ENCODE peak calls at places on chromosomes 13 and 19, in five cellular contexts. S is upper lobe of right lung, L is AG04450, D is stomach, Z is psoas muscle. C is an unnamed sample.

GRCh38 chr13:114283581-114283980 is 2.2 kb downstream of the UPF3A start:
- DNase-seq in S (no peak), L (no peak), D (no peak), Z (no peak), C (no peak)

GRCh38 chr19:44608391-44608821 is 5.0 kb upstream of the IGSF23 start:
- DNase-seq in S (no peak), L (no peak), D (no peak), Z (no peak), C (no peak)

GRCh38 chr19:7252364-7252763 is 41.9 kb downstream of the INSR start:
- DNase-seq in S (no peak), L (no peak), D (no peak), Z (no peak), C (no peak)

GRCh38 chr13:22040810-22041364 is 370.0 kb downstream of the FGF9 start:
- DNase-seq in S (no peak), L (no peak), D (no peak), Z (no peak), C (peak; percentile 60)

GRCh38 chr13:24180743-24181384 is 20.3 kb downstream of the SPATA13 start:
- DNase-seq in S (no peak), L (no peak), D (no peak), Z (no peak), C (no peak)

GRCh38 chr13:110985570-110985969 is 70.7 kb upstream of the ANKRD10 start:
- DNase-seq in S (no peak), L (no peak), D (no peak), Z (no peak), C (no peak)

GRCh38 chr19:28424041-28424440 is 788.9 kb downstream of the UQCRFS1 start:
- DNase-seq in S (no peak), L (no peak), D (no peak), Z (no peak), C (no peak)

GRCh38 chr13:31093145-31093885 is 68.4 kb downstream of the HSPH1 start:
- DNase-seq in S (no peak), L (no peak), D (no peak), Z (no peak), C (no peak)

GRCh38 chr13:26442541-26442940 is 114.9 kb upstream of the WASF3 start:
- DNase-seq in S (no peak), L (peak; percentile 23), D (no peak), Z (no peak), C (no peak)

GRCh38 chr19:17405250-17406038 is at the start of gene BST2:
- DNase-seq in S (no peak), L (no peak), D (peak; percentile 64), Z (peak; percentile 65), C (peak; percentile 75)

GRCh38 chr13:71618154-71618553 is 248.8 kb downstream of the DACH1 start:
- DNase-seq in S (no peak), L (no peak), D (no peak), Z (no peak), C (no peak)

GRCh38 chr19:15015946-15016542 is 33.2 kb upstream of the CASP14 start:
- DNase-seq in S (no peak), L (no peak), D (no peak), Z (no peak), C (no peak)

DNA sequence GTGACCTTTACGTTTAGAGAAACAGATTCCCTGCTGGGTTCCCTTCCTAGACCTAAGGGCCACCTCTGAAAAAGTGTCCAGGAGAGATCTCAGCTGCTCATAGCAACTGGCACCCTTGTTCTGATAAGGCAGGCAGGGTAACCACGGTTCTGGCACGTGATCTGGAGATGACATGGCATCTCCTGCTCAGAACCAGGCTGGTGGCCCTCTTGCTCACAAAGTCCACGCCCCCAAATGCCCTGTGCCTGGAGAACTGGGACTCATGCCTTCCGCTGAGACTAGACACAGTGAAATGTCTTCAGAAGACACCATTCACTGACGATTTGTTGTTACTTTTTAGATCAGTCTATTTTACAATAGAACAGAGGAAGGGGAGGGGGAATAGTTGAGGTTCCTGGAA is 174.1 kb downstream of the ZNF536 start:
- DNase-seq in S (no peak), L (no peak), D (no peak), Z (no peak), C (no peak)
- H3K27me3 ChIP-seq in S (no peaks in the 10 kb centered on the region), L (no peaks in the 10 kb centered on the region), D (no peaks in the 10 kb centered on the region), Z (no peaks in the 10 kb centered on the region), C (no peaks in the 10 kb centered on the region)

GRCh38 chr19:32869369-32870153 is at the start of gene SLC7A9:
- DNase-seq in S (peak; percentile 28), L (no peak), D (peak; percentile 17), Z (peak; percentile 23), C (no peak)
- H3K27me3 ChIP-seq in S (no peaks in the 10 kb centered on the region), L (no peaks in the 10 kb centered on the region), D (no peaks in the 10 kb centered on the region), Z (no peaks in the 10 kb centered on the region), C (no peaks in the 10 kb centered on the region)

GRCh38 chr19:45940515-45940805 is 25.9 kb upstream of the NANOS2 start:
- DNase-seq in S (no peak), L (no peak), D (no peak), Z (no peak), C (no peak)

GRCh38 chr19:45935267-45935666 is 20.7 kb upstream of the NANOS2 start:
- DNase-seq in S (no peak), L (no peak), D (no peak), Z (peak; percentile 49), C (no peak)

GRCh38 chr19:45939792-45940514 is 25.4 kb upstream of the NANOS2 start:
- DNase-seq in S (no peak), L (no peak), D (no peak), Z (no peak), C (no peak)

GRCh38 chr19:45934551-45935230 is 20.1 kb upstream of the NANOS2 start:
- DNase-seq in S (no peak), L (no peak), D (no peak), Z (peak; percentile 19), C (no peak)

DNA sequence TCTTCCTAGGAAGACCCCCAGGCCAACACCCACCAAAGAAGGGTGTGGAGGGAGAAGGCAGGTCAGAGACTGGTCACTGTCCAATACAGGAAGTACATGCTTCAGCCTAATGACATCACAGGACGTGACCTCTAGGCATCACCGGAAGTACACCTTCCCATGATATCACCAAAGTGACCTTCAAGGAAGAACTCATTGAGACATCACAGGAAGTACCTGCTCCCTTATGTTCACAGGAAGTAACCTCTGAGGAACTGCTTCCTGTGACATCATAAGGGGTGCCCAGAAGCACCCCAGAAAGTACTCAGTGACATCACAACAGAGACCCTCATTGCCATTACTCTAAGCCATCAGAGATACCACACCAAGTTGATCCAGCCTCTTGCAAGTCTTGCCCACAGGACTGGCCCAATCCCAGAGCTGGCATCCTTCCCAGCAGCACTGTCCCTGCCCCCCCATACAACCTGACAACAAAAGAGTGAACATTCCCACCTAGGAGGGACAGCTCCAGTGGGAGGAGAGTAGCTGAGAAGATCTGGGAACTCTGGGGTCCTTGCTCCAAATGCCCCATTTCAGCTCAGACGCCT is 24.2 kb upstream of the NANOS2 start:
- DNase-seq in S (no peak), L (no peak), D (no peak), Z (no peak), C (no peak)
- H3K27me3 ChIP-seq in S (peaks cover 39% of the 10 kb centered on the region), L (peaks cover 44% of the 10 kb centered on the region), D (peaks cover 12% of the 10 kb centered on the region), Z (peaks cover 2% of the 10 kb centered on the region), C (peaks cover 52% of the 10 kb centered on the region)

DNA sequence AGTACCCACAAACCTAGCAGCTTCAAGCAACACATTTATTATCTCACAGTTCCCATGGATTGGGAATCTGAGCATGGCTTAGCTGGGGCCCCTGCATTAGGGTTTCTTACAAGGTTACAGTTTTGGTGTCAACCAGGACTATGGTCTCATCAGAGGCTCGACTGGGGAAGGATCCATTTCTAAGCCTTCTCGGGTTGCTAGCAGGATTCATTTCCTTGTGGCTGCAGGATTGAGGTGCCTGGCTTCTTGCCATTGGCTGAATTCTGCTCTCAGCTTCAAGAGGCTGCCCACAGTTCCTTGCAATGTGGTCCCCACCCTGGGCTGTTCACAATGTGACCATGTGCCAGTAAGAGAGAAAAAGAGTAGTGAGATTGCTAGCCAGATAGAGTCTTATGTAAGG is 26.7 kb downstream of the ZNRF4 start:
- DNase-seq in S (no peak), L (no peak), D (no peak), Z (no peak), C (no peak)
- H3K27me3 ChIP-seq in S (peaks cover 42% of the 10 kb centered on the region), L (peaks cover 20% of the 10 kb centered on the region), D (no peaks in the 10 kb centered on the region), Z (no peaks in the 10 kb centered on the region), C (peaks cover 38% of the 10 kb centered on the region)

DNA sequence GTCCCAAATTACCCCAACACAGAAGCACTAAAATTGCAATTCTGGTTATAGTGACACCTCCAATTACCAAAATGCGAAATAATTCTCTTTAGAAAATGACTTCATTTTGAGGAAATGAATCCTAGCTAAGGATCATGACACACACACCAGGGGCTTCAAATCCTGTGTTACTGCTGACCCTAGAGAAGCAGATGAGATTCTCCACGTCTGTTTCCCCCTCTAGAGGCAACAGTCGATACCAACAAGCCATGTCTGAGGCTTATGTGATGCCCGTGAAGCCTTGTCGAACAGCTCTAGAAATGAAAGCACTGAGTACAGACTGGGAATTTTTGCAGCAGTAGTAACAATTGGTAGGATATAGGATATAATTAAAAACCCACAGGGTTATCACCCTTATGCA is 153.6 kb upstream of the TMTC4 start:
- DNase-seq in S (no peak), L (no peak), D (no peak), Z (no peak), C (no peak)
- H3K27me3 ChIP-seq in S (no peaks in the 10 kb centered on the region), L (no peaks in the 10 kb centered on the region), D (no peaks in the 10 kb centered on the region), Z (no peaks in the 10 kb centered on the region), C (no peaks in the 10 kb centered on the region)

GRCh38 chr19:18831524-18832330 is at the start of gene UPF1:
- DNase-seq in S (peak; percentile 99), L (peak; percentile 65), D (peak; percentile 94), Z (peak; percentile 98), C (peak; percentile 97)

GRCh38 chr19:18833849-18834643 is 2.3 kb downstream of the UPF1 start:
- DNase-seq in S (no peak), L (no peak), D (no peak), Z (no peak), C (no peak)

GRCh38 chr19:18833141-18833476 is 1.4 kb downstream of the UPF1 start:
- DNase-seq in S (no peak), L (no peak), D (no peak), Z (no peak), C (no peak)

GRCh38 chr19:18830488-18830887 is 1.3 kb upstream of the UPF1 start:
- DNase-seq in S (no peak), L (no peak), D (no peak), Z (no peak), C (no peak)

GRCh38 chr19:18832331-18833140 is 777 bp downstream of the UPF1 start:
- DNase-seq in S (no peak), L (no peak), D (no peak), Z (no peak), C (no peak)
- H3K27me3 ChIP-seq in S (no peaks in the 10 kb centered on the region), L (no peaks in the 10 kb centered on the region), D (no peaks in the 10 kb centered on the region), Z (no peaks in the 10 kb centered on the region), C (no peaks in the 10 kb centered on the region)

GRCh38 chr13:73767191-73767741 is 366.9 kb downstream of the KLF12 start:
- DNase-seq in S (no peak), L (no peak), D (no peak), Z (no peak), C (no peak)
- H3K27me3 ChIP-seq in S (no peaks in the 10 kb centered on the region), L (no peaks in the 10 kb centered on the region), D (no peaks in the 10 kb centered on the region), Z (no peaks in the 10 kb centered on the region), C (no peaks in the 10 kb centered on the region)

GRCh38 chr19:13068064-13068807 is 34.4 kb downstream of the LYL1 start:
- DNase-seq in S (no peak), L (no peak), D (no peak), Z (no peak), C (no peak)
- H3K27me3 ChIP-seq in S (no peaks in the 10 kb centered on the region), L (no peaks in the 10 kb centered on the region), D (no peaks in the 10 kb centered on the region), Z (no peaks in the 10 kb centered on the region), C (no peaks in the 10 kb centered on the region)

DNA sequence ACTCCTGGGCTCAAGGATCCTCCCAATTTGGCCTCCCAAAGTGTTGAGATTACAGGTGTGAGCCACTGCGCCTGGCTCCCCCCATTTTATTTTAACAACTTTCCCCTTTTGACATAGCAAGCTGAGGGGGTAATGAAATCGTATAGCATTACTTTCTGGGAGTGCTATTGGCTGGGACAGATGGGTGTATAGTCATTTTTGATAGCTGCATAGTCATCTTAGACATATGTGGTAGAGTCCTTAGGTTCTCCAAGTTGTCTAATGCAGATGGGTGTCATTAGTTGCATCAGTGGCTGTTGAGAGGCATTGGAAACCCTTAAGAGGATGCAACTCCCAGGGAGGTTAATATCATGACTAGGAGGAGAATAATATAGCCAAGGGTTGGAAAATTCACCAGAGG is 28.6 kb upstream of the PNMA8B start:
- DNase-seq in S (no peak), L (no peak), D (no peak), Z (no peak), C (no peak)
- H3K27me3 ChIP-seq in S (no peaks in the 10 kb centered on the region), L (peaks cover 6% of the 10 kb centered on the region), D (no peaks in the 10 kb centered on the region), Z (no peaks in the 10 kb centered on the region), C (peaks cover 4% of the 10 kb centered on the region)

C was measured in lower lobe of right lung.